ENCODE peak calls at places on chromosomes 12 and 14, in nine cellular contexts. One of them, this sample, is unnamed.

GRCh38 chr14:22003471-22003870 is 329.9 kb upstream of the OR4E1 start:
- DNase-seq in transverse colon: no peak
- DNase-seq in endothelial cell of umbilical vein: no peak
- DNase-seq in upper lobe of left lung: peak
- DNase-seq in HCT116: no peak
- DNase-seq in prostate gland: no peak
- DNase-seq in breast epithelium: no peak
- DNase-seq in HL-60: no peak
- DNase-seq in H1: no peak
- DNase-seq in this sample: no peak

GRCh38 chr12:107545737-107546363 is 139.7 kb upstream of the PWP1 start:
- DNase-seq in transverse colon: no peak
- DNase-seq in endothelial cell of umbilical vein: no peak
- DNase-seq in upper lobe of left lung: no peak
- DNase-seq in HCT116: no peak
- DNase-seq in prostate gland: no peak
- DNase-seq in breast epithelium: no peak
- DNase-seq in HL-60: no peak
- DNase-seq in H1: no peak
- DNase-seq in this sample: no peak

GRCh38 chr14:65958664-65959562 is 527.3 kb upstream of the CCDC196 start:
- DNase-seq in transverse colon: no peak
- DNase-seq in endothelial cell of umbilical vein: peak
- DNase-seq in upper lobe of left lung: peak
- DNase-seq in HCT116: peak
- DNase-seq in prostate gland: no peak
- DNase-seq in breast epithelium: no peak
- DNase-seq in HL-60: no peak
- DNase-seq in H1: no peak
- DNase-seq in this sample: no peak

GRCh38 chr14:56331815-56332214 is 213.6 kb downstream of the PELI2 start:
- DNase-seq in transverse colon: no peak
- DNase-seq in endothelial cell of umbilical vein: no peak
- DNase-seq in upper lobe of left lung: no peak
- DNase-seq in HCT116: no peak
- DNase-seq in prostate gland: no peak
- DNase-seq in breast epithelium: no peak
- DNase-seq in HL-60: no peak
- DNase-seq in H1: no peak
- DNase-seq in this sample: no peak

GRCh38 chr12:60148831-60149230 is 553.0 kb downstream of the SLC16A7 start:
- DNase-seq in transverse colon: no peak
- DNase-seq in endothelial cell of umbilical vein: peak
- DNase-seq in upper lobe of left lung: no peak
- DNase-seq in HCT116: peak
- DNase-seq in prostate gland: no peak
- DNase-seq in breast epithelium: no peak
- DNase-seq in HL-60: no peak
- DNase-seq in H1: no peak
- DNase-seq in this sample: no peak

GRCh38 chr12:69828897-69829296 is 3.9 kb downstream of the MYRFL start:
- DNase-seq in transverse colon: no peak
- DNase-seq in endothelial cell of umbilical vein: no peak
- DNase-seq in upper lobe of left lung: no peak
- DNase-seq in HCT116: no peak
- DNase-seq in prostate gland: no peak
- DNase-seq in breast epithelium: no peak
- DNase-seq in HL-60: no peak
- DNase-seq in H1: no peak
- DNase-seq in this sample: no peak

GRCh38 chr12:133129368-133130037 is 571 bp downstream of the ZNF891 start:
- DNase-seq in transverse colon: no peak
- DNase-seq in endothelial cell of umbilical vein: no peak
- DNase-seq in upper lobe of left lung: peak
- DNase-seq in HCT116: no peak
- DNase-seq in prostate gland: no peak
- DNase-seq in breast epithelium: no peak
- DNase-seq in HL-60: no peak
- DNase-seq in H1: no peak
- DNase-seq in this sample: no peak

GRCh38 chr12:104219361-104219892 is 3.8 kb downstream of the TXNRD1 start:
- DNase-seq in transverse colon: no peak
- DNase-seq in endothelial cell of umbilical vein: peak
- DNase-seq in upper lobe of left lung: no peak
- DNase-seq in HCT116: peak
- DNase-seq in prostate gland: peak
- DNase-seq in breast epithelium: no peak
- DNase-seq in HL-60: no peak
- DNase-seq in H1: no peak
- DNase-seq in this sample: no peak

GRCh38 chr12:108734200-108734906 is 3.0 kb upstream of the CORO1C start:
- DNase-seq in transverse colon: peak
- DNase-seq in endothelial cell of umbilical vein: peak
- DNase-seq in upper lobe of left lung: no peak
- DNase-seq in HCT116: peak
- DNase-seq in prostate gland: no peak
- DNase-seq in breast epithelium: no peak
- DNase-seq in HL-60: peak
- DNase-seq in H1: no peak
- DNase-seq in this sample: peak

GRCh38 chr14:87149583-87150354 is 843.2 kb downstream of the GALC start:
- DNase-seq in transverse colon: no peak
- DNase-seq in endothelial cell of umbilical vein: no peak
- DNase-seq in upper lobe of left lung: no peak
- DNase-seq in HCT116: no peak
- DNase-seq in prostate gland: no peak
- DNase-seq in breast epithelium: no peak
- DNase-seq in HL-60: no peak
- DNase-seq in H1: peak
- DNase-seq in this sample: no peak

GRCh38 chr12:104182621-104183378 is 32.8 kb upstream of the TXNRD1 start:
- DNase-seq in transverse colon: no peak
- DNase-seq in endothelial cell of umbilical vein: no peak
- DNase-seq in upper lobe of left lung: no peak
- DNase-seq in HCT116: no peak
- DNase-seq in prostate gland: no peak
- DNase-seq in breast epithelium: no peak
- DNase-seq in HL-60: no peak
- DNase-seq in H1: no peak
- DNase-seq in this sample: no peak

GRCh38 chr12:57479376-57480115 is at the start of gene ARHGAP9:
- DNase-seq in transverse colon: no peak
- DNase-seq in endothelial cell of umbilical vein: no peak
- DNase-seq in upper lobe of left lung: no peak
- DNase-seq in HCT116: no peak
- DNase-seq in prostate gland: no peak
- DNase-seq in breast epithelium: no peak
- DNase-seq in HL-60: no peak
- DNase-seq in H1: no peak
- DNase-seq in this sample: no peak

GRCh38 chr14:99774526-99775307 is 18.5 kb upstream of the EML1 start:
- DNase-seq in transverse colon: peak
- DNase-seq in endothelial cell of umbilical vein: no peak
- DNase-seq in upper lobe of left lung: no peak
- DNase-seq in HCT116: no peak
- DNase-seq in prostate gland: no peak
- DNase-seq in breast epithelium: no peak
- DNase-seq in HL-60: no peak
- DNase-seq in H1: no peak
- DNase-seq in this sample: peak

GRCh38 chr12:716506-716905 is 35.9 kb upstream of the WNK1 start:
- DNase-seq in transverse colon: no peak
- DNase-seq in endothelial cell of umbilical vein: peak
- DNase-seq in upper lobe of left lung: no peak
- DNase-seq in HCT116: no peak
- DNase-seq in prostate gland: no peak
- DNase-seq in breast epithelium: no peak
- DNase-seq in HL-60: no peak
- DNase-seq in H1: no peak
- DNase-seq in this sample: no peak

GRCh38 chr14:61321385-61322010 is at the start of gene PRKCH:
- DNase-seq in transverse colon: peak
- DNase-seq in endothelial cell of umbilical vein: peak
- DNase-seq in upper lobe of left lung: peak
- DNase-seq in HCT116: peak
- DNase-seq in prostate gland: peak
- DNase-seq in breast epithelium: peak
- DNase-seq in HL-60: peak
- DNase-seq in H1: peak
- DNase-seq in this sample: peak

GRCh38 chr14:75198291-75198933 is 22.0 kb upstream of the TMED10 start:
- DNase-seq in transverse colon: peak
- DNase-seq in endothelial cell of umbilical vein: no peak
- DNase-seq in upper lobe of left lung: peak
- DNase-seq in HCT116: no peak
- DNase-seq in prostate gland: no peak
- DNase-seq in breast epithelium: no peak
- DNase-seq in HL-60: no peak
- DNase-seq in H1: no peak
- DNase-seq in this sample: peak

GRCh38 chr12:31682136-31682962 is 22.9 kb downstream of the ETFBKMT start:
- DNase-seq in transverse colon: peak
- DNase-seq in endothelial cell of umbilical vein: peak
- DNase-seq in upper lobe of left lung: no peak
- DNase-seq in HCT116: peak
- DNase-seq in prostate gland: peak
- DNase-seq in breast epithelium: no peak
- DNase-seq in HL-60: peak
- DNase-seq in H1: peak
- DNase-seq in this sample: peak

GRCh38 chr12:64679487-64679983 is 69.2 kb downstream of the RASSF3 start:
- DNase-seq in transverse colon: peak
- DNase-seq in endothelial cell of umbilical vein: peak
- DNase-seq in upper lobe of left lung: no peak
- DNase-seq in HCT116: peak
- DNase-seq in prostate gland: peak
- DNase-seq in breast epithelium: peak
- DNase-seq in HL-60: no peak
- DNase-seq in H1: no peak
- DNase-seq in this sample: peak

GRCh38 chr14:103819503-103820307 is 27.7 kb downstream of the PPP1R13B start:
- DNase-seq in transverse colon: peak
- DNase-seq in endothelial cell of umbilical vein: peak
- DNase-seq in upper lobe of left lung: no peak
- DNase-seq in HCT116: no peak
- DNase-seq in prostate gland: peak
- DNase-seq in breast epithelium: no peak
- DNase-seq in HL-60: no peak
- DNase-seq in H1: peak
- DNase-seq in this sample: peak

GRCh38 chr12:6492838-6493579 is at the start of gene MRPL51:
- DNase-seq in transverse colon: peak
- DNase-seq in endothelial cell of umbilical vein: peak
- DNase-seq in upper lobe of left lung: peak
- DNase-seq in HCT116: peak
- DNase-seq in prostate gland: peak
- DNase-seq in breast epithelium: peak
- DNase-seq in HL-60: peak
- DNase-seq in H1: peak
- DNase-seq in this sample: peak
- H3K4me3 ChIP-seq in transverse colon: peak
- H3K4me3 ChIP-seq in endothelial cell of umbilical vein: peak
- H3K4me3 ChIP-seq in upper lobe of left lung: peak
- H3K4me3 ChIP-seq in HCT116: peak
- H3K4me3 ChIP-seq in prostate gland: peak
- H3K4me3 ChIP-seq in breast epithelium: peak
- H3K4me3 ChIP-seq in HL-60: peak
- H3K4me3 ChIP-seq in H1: peak
- H3K4me3 ChIP-seq in this sample: peak

GRCh38 chr14:101462726-101463565 is 98.3 kb upstream of the DIO3 start:
- DNase-seq in transverse colon: no peak
- DNase-seq in endothelial cell of umbilical vein: no peak
- DNase-seq in upper lobe of left lung: no peak
- DNase-seq in HCT116: no peak
- DNase-seq in prostate gland: no peak
- DNase-seq in breast epithelium: no peak
- DNase-seq in HL-60: no peak
- DNase-seq in H1: no peak
- DNase-seq in this sample: peak

GRCh38 chr14:101460986-101461750 is 100.1 kb upstream of the DIO3 start:
- DNase-seq in transverse colon: no peak
- DNase-seq in endothelial cell of umbilical vein: no peak
- DNase-seq in upper lobe of left lung: no peak
- DNase-seq in HCT116: no peak
- DNase-seq in prostate gland: no peak
- DNase-seq in breast epithelium: no peak
- DNase-seq in HL-60: no peak
- DNase-seq in H1: no peak
- DNase-seq in this sample: peak

GRCh38 chr14:101463566-101464171 is 97.6 kb upstream of the DIO3 start:
- DNase-seq in transverse colon: no peak
- DNase-seq in endothelial cell of umbilical vein: no peak
- DNase-seq in upper lobe of left lung: no peak
- DNase-seq in HCT116: no peak
- DNase-seq in prostate gland: no peak
- DNase-seq in breast epithelium: no peak
- DNase-seq in HL-60: no peak
- DNase-seq in H1: no peak
- DNase-seq in this sample: no peak

GRCh38 chr14:101460521-101460920 is 100.8 kb upstream of the DIO3 start:
- DNase-seq in transverse colon: no peak
- DNase-seq in endothelial cell of umbilical vein: no peak
- DNase-seq in upper lobe of left lung: no peak
- DNase-seq in HCT116: no peak
- DNase-seq in prostate gland: no peak
- DNase-seq in breast epithelium: no peak
- DNase-seq in HL-60: no peak
- DNase-seq in H1: no peak
- DNase-seq in this sample: no peak

GRCh38 chr14:101461891-101462290 is 99.4 kb upstream of the DIO3 start:
- DNase-seq in transverse colon: no peak
- DNase-seq in endothelial cell of umbilical vein: no peak
- DNase-seq in upper lobe of left lung: no peak
- DNase-seq in HCT116: no peak
- DNase-seq in prostate gland: no peak
- DNase-seq in breast epithelium: no peak
- DNase-seq in HL-60: no peak
- DNase-seq in H1: no peak
- DNase-seq in this sample: peak
- TF ChIP-seq POLR2AphosphoS5 in transverse colon: no peak
- TF ChIP-seq POLR2AphosphoS5 in endothelial cell of umbilical vein: no peak
- TF ChIP-seq POLR2AphosphoS5 in upper lobe of left lung: no peak
- TF ChIP-seq POLR2AphosphoS5 in HCT116: no peak
- TF ChIP-seq POLR2AphosphoS5 in prostate gland: no peak
- TF ChIP-seq POLR2AphosphoS5 in breast epithelium: no peak
- TF ChIP-seq POLR2AphosphoS5 in HL-60: no peak
- TF ChIP-seq POLR2AphosphoS5 in H1: no peak
- TF ChIP-seq POLR2AphosphoS5 in this sample: no peak

GRCh38 chr12:65926119-65927004 is 102.1 kb downstream of the HMGA2 start:
- DNase-seq in transverse colon: no peak
- DNase-seq in endothelial cell of umbilical vein: no peak
- DNase-seq in upper lobe of left lung: no peak
- DNase-seq in HCT116: no peak
- DNase-seq in prostate gland: no peak
- DNase-seq in breast epithelium: no peak
- DNase-seq in HL-60: no peak
- DNase-seq in H1: no peak
- DNase-seq in this sample: no peak
- H3K4me3 ChIP-seq in transverse colon: peak
- H3K4me3 ChIP-seq in endothelial cell of umbilical vein: no peak
- H3K4me3 ChIP-seq in upper lobe of left lung: no peak
- H3K4me3 ChIP-seq in HCT116: no peak
- H3K4me3 ChIP-seq in prostate gland: no peak
- H3K4me3 ChIP-seq in breast epithelium: no peak
- H3K4me3 ChIP-seq in HL-60: no peak
- H3K4me3 ChIP-seq in H1: no peak
- H3K4me3 ChIP-seq in this sample: no peak

GRCh38 chr12:95942532-95943230 is at the start of gene CCDC38:
- DNase-seq in transverse colon: peak
- DNase-seq in endothelial cell of umbilical vein: no peak
- DNase-seq in upper lobe of left lung: peak
- DNase-seq in HCT116: peak
- DNase-seq in prostate gland: peak
- DNase-seq in breast epithelium: peak
- DNase-seq in HL-60: peak
- DNase-seq in H1: no peak
- DNase-seq in this sample: peak
- TF ChIP-seq POLR2AphosphoS5 in transverse colon: no peak
- TF ChIP-seq POLR2AphosphoS5 in endothelial cell of umbilical vein: no peak
- TF ChIP-seq POLR2AphosphoS5 in upper lobe of left lung: no peak
- TF ChIP-seq POLR2AphosphoS5 in HCT116: peak
- TF ChIP-seq POLR2AphosphoS5 in prostate gland: peak
- TF ChIP-seq POLR2AphosphoS5 in breast epithelium: peak
- TF ChIP-seq POLR2AphosphoS5 in HL-60: peak
- TF ChIP-seq POLR2AphosphoS5 in H1: no peak
- TF ChIP-seq POLR2AphosphoS5 in this sample: no peak